ENCODE peak calls at places on chromosomes 5 and 9, in eight cellular contexts. M, K, W, S, J, H, L and C are unnamed samples.

GRCh38 chr5:52443187-52443586 is 344.5 kb upstream of the ITGA1 start:
- DNase-seq in M (no peak), K (no peak), W (no peak), S (no peak), J (no peak), H (no peak), L (no peak), C (no peak)

GRCh38 chr5:125484272-125485002 is 738.0 kb upstream of the ZNF608 start:
- DNase-seq in M (peak; percentile 99), K (peak; percentile 54), W (peak; percentile 95), S (peak; percentile 77), J (peak; percentile 9), H (peak; percentile 72), L (peak; percentile 94), C (peak; percentile 98)

GRCh38 chr9:89022902-89023301 is 31.6 kb downstream of the S1PR3 start:
- DNase-seq in M (peak; percentile 77), K (peak; percentile 66), W (peak; percentile 81), S (peak; percentile 49), J (no peak), H (peak; percentile 84), L (peak; percentile 77), C (peak; percentile 85)

GRCh38 chr5:169701910-169702451 is 64.9 kb downstream of the DOCK2 start:
- DNase-seq in M (peak; percentile 76), K (no peak), W (peak; percentile 73), S (no peak), J (peak; percentile 31), H (no peak), L (peak; percentile 69), C (peak; percentile 64)

GRCh38 chr5:61311836-61312808 is 19.9 kb upstream of the ZSWIM6 start:
- DNase-seq in M (peak; percentile 94), K (no peak), W (peak; percentile 72), S (no peak), J (no peak), H (no peak), L (peak; percentile 41), C (peak; percentile 83)

GRCh38 chr9:110452227-110452801 is 114.7 kb upstream of the TXNDC8 start:
- DNase-seq in M (peak; percentile 43), K (no peak), W (peak; percentile 38), S (no peak), J (peak; percentile 13), H (no peak), L (peak; percentile 45), C (no peak)

GRCh38 chr5:96297290-96297689 is 135.8 kb downstream of the PCSK1 start:
- DNase-seq in M (peak; percentile 87), K (no peak), W (peak; percentile 77), S (peak; percentile 51), J (no peak), H (no peak), L (peak; percentile 81), C (peak; percentile 97)

GRCh38 chr5:173549644-173550043 is 66.8 kb downstream of the BOD1 start:
- DNase-seq in M (no peak), K (no peak), W (no peak), S (no peak), J (no peak), H (no peak), L (no peak), C (no peak)

GRCh38 chr9:130824616-130825015 is 10.4 kb upstream of the ABL1 start:
- DNase-seq in M (no peak), K (no peak), W (no peak), S (no peak), J (no peak), H (no peak), L (no peak), C (no peak)

GRCh38 chr9:18568969-18569368 is 95.0 kb downstream of the ADAMTSL1 start:
- DNase-seq in M (peak; percentile 65), K (no peak), W (peak; percentile 7), S (no peak), J (no peak), H (no peak), L (no peak), C (peak; percentile 27)

GRCh38 chr5:142976861-142977260 is 206.7 kb downstream of the ARHGAP26 start:
- DNase-seq in M (no peak), K (no peak), W (no peak), S (no peak), J (no peak), H (no peak), L (no peak), C (no peak)

DNA sequence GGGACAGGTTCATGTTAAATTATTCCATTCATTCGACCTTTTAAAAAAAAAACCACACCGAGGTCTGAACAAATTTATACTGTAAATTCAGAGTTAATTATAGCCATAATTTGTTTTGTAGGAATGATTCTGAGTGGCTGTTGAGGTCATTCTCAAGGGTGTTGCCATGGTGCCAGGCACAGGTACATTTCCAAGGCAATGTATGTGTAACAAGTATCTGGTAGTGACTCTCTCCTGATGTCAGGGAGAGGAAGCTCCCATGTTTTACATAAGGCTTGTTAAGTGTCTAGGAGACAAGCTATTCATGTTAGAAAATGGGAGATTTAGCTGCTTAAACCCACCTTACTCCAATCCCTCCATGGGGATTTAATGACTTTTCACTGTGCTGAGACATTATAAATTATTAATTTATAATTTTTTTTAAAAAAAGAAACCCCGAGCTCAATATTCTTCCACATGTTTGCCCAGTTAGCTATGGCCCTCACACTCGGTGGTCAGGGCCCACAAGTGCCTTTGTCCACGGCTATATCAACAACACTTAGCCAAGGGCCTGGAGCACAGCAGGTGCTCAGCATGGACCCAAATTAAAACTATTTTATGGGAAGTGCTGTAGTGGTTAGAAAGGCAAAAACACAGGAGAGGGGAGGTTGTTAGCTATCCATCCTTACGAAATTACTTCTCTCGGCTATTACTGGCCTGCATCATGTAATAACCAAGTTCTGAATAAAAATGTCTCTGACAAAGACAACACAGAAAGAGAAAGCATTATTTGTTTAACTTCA is 154.6 kb upstream of the GNA14 start:
- DNase-seq in M (no peak), K (no peak), W (no peak), S (no peak), J (no peak), H (no peak), L (no peak), C (no peak)
- H3K4me3 ChIP-seq in M (no peak overlapping the region), K (no peak overlapping the region), W (no peak overlapping the region), S (no peak overlapping the region), J (no peak overlapping the region), H (no peak overlapping the region), L (no peak overlapping the region), C (no peak overlapping the region)

GRCh38 chr9:126514037-126514821 is 99.5 kb upstream of the LMX1B start:
- DNase-seq in M (peak; percentile 28), K (no peak), W (peak; percentile 51), S (peak; percentile 73), J (peak; percentile 90), H (no peak), L (peak; percentile 46), C (peak; percentile 29)
- H3K4me3 ChIP-seq in M (no peak overlapping the region), K (no peak overlapping the region), W (no peak overlapping the region), S (peak overlapping the region; percentile 1), J (peak overlapping the region; percentile 31), H (no peak overlapping the region), L (no peak overlapping the region), C (no peak overlapping the region)

GRCh38 chr9:16672501-16672900 is 198.0 kb downstream of the BNC2 start:
- DNase-seq in M (no peak), K (no peak), W (no peak), S (no peak), J (no peak), H (no peak), L (no peak), C (no peak)

GRCh38 chr9:16671591-16672137 is 198.8 kb downstream of the BNC2 start:
- DNase-seq in M (peak; percentile 76), K (no peak), W (peak; percentile 82), S (no peak), J (no peak), H (no peak), L (peak; percentile 63), C (peak; percentile 72)

GRCh38 chr9:16670791-16671190 is 199.7 kb downstream of the BNC2 start:
- DNase-seq in M (no peak), K (no peak), W (no peak), S (no peak), J (no peak), H (no peak), L (no peak), C (no peak)

GRCh38 chr9:16675131-16675530 is 195.3 kb downstream of the BNC2 start:
- DNase-seq in M (no peak), K (no peak), W (no peak), S (no peak), J (no peak), H (no peak), L (no peak), C (no peak)

DNA sequence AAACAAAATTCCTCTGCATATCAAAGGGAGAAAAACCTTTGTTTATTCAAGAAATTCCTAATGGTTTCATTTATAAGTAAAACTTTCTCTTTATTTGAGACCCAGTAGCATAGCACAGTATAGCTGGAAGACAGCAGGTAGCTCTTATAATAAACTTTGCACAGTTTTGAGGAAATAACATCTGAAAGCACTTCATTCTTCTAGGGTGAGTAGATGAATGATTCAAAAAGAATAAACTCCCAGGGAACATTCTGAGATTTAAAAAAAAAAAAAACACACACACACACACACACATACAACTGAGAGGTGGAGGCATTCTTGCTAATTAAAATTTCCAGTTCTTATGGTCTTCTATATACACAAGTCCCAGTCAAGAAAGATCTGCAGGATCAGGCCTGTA is 197.3 kb downstream of the BNC2 start:
- DNase-seq in M (no peak), K (no peak), W (no peak), S (no peak), J (no peak), H (no peak), L (no peak), C (no peak)
- H3K4me3 ChIP-seq in M (no peak overlapping the region), K (no peak overlapping the region), W (no peak overlapping the region), S (no peak overlapping the region), J (no peak overlapping the region), H (no peak overlapping the region), L (no peak overlapping the region), C (no peak overlapping the region)

GRCh38 chr5:63961598-63962161 is 565 bp downstream of the HTR1A start:
- DNase-seq in M (no peak), K (no peak), W (no peak), S (no peak), J (peak; percentile 75), H (no peak), L (no peak), C (no peak)

GRCh38 chr5:63959177-63959982 is 2.9 kb downstream of the HTR1A start:
- DNase-seq in M (no peak), K (no peak), W (no peak), S (no peak), J (peak; percentile 94), H (no peak), L (peak; percentile 15), C (peak; percentile 1)

GRCh38 chr5:63962345-63962744 is at the start of gene HTR1A:
- DNase-seq in M (no peak), K (no peak), W (no peak), S (no peak), J (peak; percentile 39), H (no peak), L (no peak), C (no peak)

GRCh38 chr5:63961125-63961597 is 1.1 kb downstream of the HTR1A start:
- DNase-seq in M (no peak), K (no peak), W (no peak), S (no peak), J (no peak), H (no peak), L (no peak), C (no peak)

DNA sequence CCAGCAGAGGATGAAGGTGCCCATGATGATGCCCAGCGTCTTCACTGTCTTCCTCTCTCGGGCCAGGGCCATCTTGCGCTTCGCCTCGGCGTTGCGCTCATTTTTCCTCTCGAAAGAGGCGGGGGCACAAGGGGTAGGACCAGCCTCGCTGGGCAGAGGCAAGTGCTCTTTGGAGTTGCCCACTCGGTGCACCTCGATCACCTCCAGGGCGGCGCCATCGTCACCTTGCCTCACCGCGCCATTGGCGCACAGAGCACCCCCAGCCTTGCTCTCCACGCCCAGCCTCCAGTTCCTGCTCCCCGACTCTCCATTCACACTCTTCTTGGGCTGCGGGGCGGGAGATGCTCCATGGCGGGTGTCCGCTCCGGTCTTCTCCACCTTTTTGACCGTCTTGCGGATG is 1.6 kb downstream of the HTR1A start:
- DNase-seq in M (no peak), K (no peak), W (no peak), S (no peak), J (no peak), H (no peak), L (no peak), C (no peak)
- H3K4me3 ChIP-seq in M (no peak overlapping the region), K (no peak overlapping the region), W (no peak overlapping the region), S (no peak overlapping the region), J (no peak overlapping the region), H (no peak overlapping the region), L (no peak overlapping the region), C (no peak overlapping the region)